ENCODE peak calls at places on chromosome 1, in eight cellular contexts. M, C, F, Z, Q, P, D and J are unnamed samples.

GRCh38 chr1:37793773-37794371 is at the start of gene MANEAL:
- DNase-seq in C (peak; percentile 64), F (peak; percentile 48), M (peak; percentile 68), P (peak; percentile 50), Z (peak; percentile 71), Q (no peak), D (peak; percentile 66), J (peak; percentile 81)

GRCh38 chr1:97906567-97907228 is 14.1 kb downstream of the DPYD start:
- DNase-seq in D (peak; percentile 44), Z (no peak), P (peak; percentile 55), M (no peak), Q (no peak), C (peak; percentile 96), F (no peak), J (no peak)

GRCh38 chr1:109885589-109885988 is 25.1 kb upstream of the CSF1 start:
- DNase-seq in M (no peak), C (peak; percentile 27), F (no peak), Q (no peak), Z (no peak), P (no peak), D (no peak), J (no peak)

GRCh38 chr1:112904831-112905227 is 51.2 kb downstream of the SLC16A1 start:
- DNase-seq in F (no peak), P (no peak), D (no peak), C (no peak), Q (no peak), M (no peak), Z (no peak), J (no peak)

GRCh38 chr1:21239181-21239580 is 51.1 kb downstream of the ECE1 start:
- DNase-seq in F (peak; percentile 59), M (no peak), D (peak; percentile 83), C (no peak), Q (no peak), Z (no peak), P (no peak), J (no peak)

GRCh38 chr1:243354511-243355153 is 98.8 kb downstream of the SDCCAG8 start:
- DNase-seq in P (no peak), Z (no peak), C (peak; percentile 58), Q (no peak), M (no peak), D (no peak), F (no peak), J (peak; percentile 9)

GRCh38 chr1:204323887-204324286 is 35.8 kb downstream of the PLEKHA6 start:
- DNase-seq in P (no peak), D (peak; percentile 52), F (peak; percentile 86), Q (no peak), Z (no peak), M (no peak), C (peak; percentile 86), J (no peak)

GRCh38 chr1:37877991-37878544 is 18.7 kb upstream of the MTF1 start:
- DNase-seq in C (no peak), Z (no peak), Q (no peak), M (no peak), P (no peak), F (no peak), D (no peak), J (no peak)